ENCODE peak calls at places on chromosomes 3 and 15, in eight cellular contexts. One of them, this sample, is unnamed.

GRCh38 chr15:70587896-70588567 is 175.3 kb downstream of the UACA start:
- DNase-seq in sigmoid colon: no peak
- DNase-seq in GM12878: no peak
- DNase-seq in HepG2: no peak
- DNase-seq in stomach: no peak
- DNase-seq in transverse colon: no peak
- DNase-seq in esophagus muscularis mucosa: no peak
- DNase-seq in endothelial cell of umbilical vein: no peak
- DNase-seq in this sample: no peak

GRCh38 chr15:49718234-49718633 is 97.4 kb downstream of the DTWD1 start:
- DNase-seq in HepG2: no peak
- DNase-seq in stomach: no peak
- DNase-seq in transverse colon: no peak
- DNase-seq in sigmoid colon: no peak
- DNase-seq in esophagus muscularis mucosa: no peak
- DNase-seq in GM12878: no peak
- DNase-seq in endothelial cell of umbilical vein: no peak
- DNase-seq in this sample: no peak

GRCh38 chr3:157695586-157695985 is 192.4 kb upstream of the VEPH1 start:
- DNase-seq in stomach: no peak
- DNase-seq in endothelial cell of umbilical vein: no peak
- DNase-seq in GM12878: no peak
- DNase-seq in esophagus muscularis mucosa: no peak
- DNase-seq in transverse colon: no peak
- DNase-seq in HepG2: no peak
- DNase-seq in sigmoid colon: no peak
- DNase-seq in this sample: no peak

GRCh38 chr3:73855792-73856191 is 231.1 kb upstream of the PDZRN3 start:
- DNase-seq in HepG2: no peak
- DNase-seq in transverse colon: no peak
- DNase-seq in sigmoid colon: no peak
- DNase-seq in endothelial cell of umbilical vein: no peak
- DNase-seq in stomach: no peak
- DNase-seq in GM12878: no peak
- DNase-seq in esophagus muscularis mucosa: no peak
- DNase-seq in this sample: no peak

GRCh38 chr15:99291643-99292042 is 40.4 kb downstream of the LRRC28 start:
- DNase-seq in transverse colon: no peak
- DNase-seq in sigmoid colon: no peak
- DNase-seq in HepG2: no peak
- DNase-seq in stomach: no peak
- DNase-seq in esophagus muscularis mucosa: no peak
- DNase-seq in GM12878: no peak
- DNase-seq in endothelial cell of umbilical vein: no peak
- DNase-seq in this sample: no peak

GRCh38 chr3:127666684-127667083 is 6.1 kb upstream of the ABTB1 start:
- DNase-seq in esophagus muscularis mucosa: no peak
- DNase-seq in GM12878: no peak
- DNase-seq in endothelial cell of umbilical vein: no peak
- DNase-seq in stomach: no peak
- DNase-seq in sigmoid colon: no peak
- DNase-seq in HepG2: no peak
- DNase-seq in transverse colon: no peak
- DNase-seq in this sample: no peak

GRCh38 chr3:122577409-122578028 is at the start of gene PARP15:
- DNase-seq in stomach: no peak
- DNase-seq in GM12878: no peak
- DNase-seq in endothelial cell of umbilical vein: peak
- DNase-seq in transverse colon: peak
- DNase-seq in esophagus muscularis mucosa: no peak
- DNase-seq in HepG2: no peak
- DNase-seq in sigmoid colon: no peak
- DNase-seq in this sample: peak

GRCh38 chr3:123281929-123282328 is 80.2 kb downstream of the SEC22A start:
- DNase-seq in transverse colon: no peak
- DNase-seq in GM12878: no peak
- DNase-seq in HepG2: no peak
- DNase-seq in stomach: no peak
- DNase-seq in endothelial cell of umbilical vein: no peak
- DNase-seq in esophagus muscularis mucosa: peak
- DNase-seq in sigmoid colon: peak
- DNase-seq in this sample: no peak

GRCh38 chr3:8733332-8734094 is at the start of gene CAV3:
- DNase-seq in sigmoid colon: no peak
- DNase-seq in endothelial cell of umbilical vein: no peak
- DNase-seq in HepG2: no peak
- DNase-seq in GM12878: no peak
- DNase-seq in stomach: no peak
- DNase-seq in esophagus muscularis mucosa: no peak
- DNase-seq in transverse colon: no peak
- DNase-seq in this sample: no peak
- TF ChIP-seq POLR2A in sigmoid colon: no peak
- TF ChIP-seq POLR2A in endothelial cell of umbilical vein: no peak
- TF ChIP-seq POLR2A in HepG2: no peak
- TF ChIP-seq POLR2A in GM12878: no peak
- TF ChIP-seq POLR2A in stomach: no peak
- TF ChIP-seq POLR2A in esophagus muscularis mucosa: peak
- TF ChIP-seq POLR2A in transverse colon: no peak
- TF ChIP-seq POLR2A in this sample: no peak

DNA sequence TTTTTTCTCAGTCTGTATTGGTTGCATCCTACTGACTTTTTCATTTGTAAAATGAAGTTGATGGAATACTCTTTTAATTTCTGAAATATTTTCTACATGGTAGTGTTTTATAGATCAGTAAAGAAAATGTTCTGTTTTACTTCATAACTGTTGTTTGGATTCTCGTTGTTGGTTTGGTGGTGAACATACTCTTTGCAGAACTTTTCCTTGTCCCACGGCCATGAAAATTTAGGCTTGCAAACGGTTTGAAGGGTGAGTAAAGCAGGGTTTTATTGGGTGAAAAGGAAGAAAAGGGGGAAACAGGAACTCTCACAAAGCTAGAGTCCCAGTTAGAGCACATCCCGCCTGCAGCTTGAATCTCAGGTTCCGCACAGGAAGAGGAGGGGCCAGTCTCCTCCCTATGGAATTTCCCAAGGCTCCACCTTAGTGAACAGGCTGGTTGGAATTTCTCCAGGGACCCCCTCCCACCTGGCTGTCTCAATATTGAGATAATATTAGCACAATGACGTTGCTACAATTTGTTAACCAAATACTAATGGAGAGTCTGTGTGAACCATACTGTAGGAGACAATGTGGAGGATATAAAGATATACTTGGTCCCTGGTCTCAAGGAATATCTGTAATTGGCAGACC is 5.6 kb downstream of the PDCD6IP start:
- DNase-seq in stomach: no peak
- DNase-seq in transverse colon: no peak
- DNase-seq in sigmoid colon: no peak
- DNase-seq in endothelial cell of umbilical vein: no peak
- DNase-seq in GM12878: no peak
- DNase-seq in esophagus muscularis mucosa: no peak
- DNase-seq in HepG2: peak
- DNase-seq in this sample: no peak
- H3K4me3 ChIP-seq in stomach: no peak
- H3K4me3 ChIP-seq in transverse colon: no peak
- H3K4me3 ChIP-seq in sigmoid colon: no peak
- H3K4me3 ChIP-seq in endothelial cell of umbilical vein: no peak
- H3K4me3 ChIP-seq in GM12878: no peak
- H3K4me3 ChIP-seq in esophagus muscularis mucosa: no peak
- H3K4me3 ChIP-seq in HepG2: no peak
- H3K4me3 ChIP-seq in this sample: no peak

DNA sequence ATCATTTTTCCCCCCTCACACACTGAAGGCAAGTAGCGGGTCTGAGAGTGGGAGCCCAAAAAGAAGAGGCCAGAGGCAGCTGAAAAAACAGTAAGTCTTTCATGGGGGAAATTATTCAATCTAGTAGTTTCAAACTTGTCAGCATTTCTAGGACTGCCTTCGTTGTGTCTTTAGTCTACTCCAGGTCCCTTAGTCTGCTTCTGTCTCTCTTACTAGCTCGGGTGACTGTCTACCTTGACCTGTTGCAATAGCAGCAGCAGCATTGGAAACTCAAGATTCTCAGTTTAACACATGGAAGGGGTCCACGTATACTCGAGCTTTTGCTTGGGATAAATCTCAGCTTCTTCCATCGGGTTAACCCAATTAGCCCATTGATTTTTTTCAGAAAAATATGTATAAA is 28.9 kb downstream of the CHD2 start:
- DNase-seq in HepG2: no peak
- DNase-seq in GM12878: no peak
- DNase-seq in endothelial cell of umbilical vein: no peak
- DNase-seq in transverse colon: no peak
- DNase-seq in esophagus muscularis mucosa: no peak
- DNase-seq in stomach: no peak
- DNase-seq in sigmoid colon: no peak
- DNase-seq in this sample: no peak
- TF ChIP-seq POLR2AphosphoS5 in HepG2: no peak
- TF ChIP-seq POLR2AphosphoS5 in GM12878: no peak
- TF ChIP-seq POLR2AphosphoS5 in endothelial cell of umbilical vein: no peak
- TF ChIP-seq POLR2AphosphoS5 in transverse colon: no peak
- TF ChIP-seq POLR2AphosphoS5 in esophagus muscularis mucosa: no peak
- TF ChIP-seq POLR2AphosphoS5 in stomach: no peak
- TF ChIP-seq POLR2AphosphoS5 in sigmoid colon: no peak
- TF ChIP-seq POLR2AphosphoS5 in this sample: no peak

GRCh38 chr3:48553886-48554845 is 2.4 kb downstream of the PFKFB4 start:
- DNase-seq in esophagus muscularis mucosa: no peak
- DNase-seq in transverse colon: no peak
- DNase-seq in sigmoid colon: no peak
- DNase-seq in endothelial cell of umbilical vein: no peak
- DNase-seq in GM12878: no peak
- DNase-seq in HepG2: no peak
- DNase-seq in stomach: no peak
- DNase-seq in this sample: peak

GRCh38 chr3:48556796-48557626 is at the start of gene PFKFB4:
- DNase-seq in GM12878: peak
- DNase-seq in stomach: peak
- DNase-seq in HepG2: peak
- DNase-seq in esophagus muscularis mucosa: peak
- DNase-seq in endothelial cell of umbilical vein: peak
- DNase-seq in sigmoid colon: peak
- DNase-seq in transverse colon: peak
- DNase-seq in this sample: peak

GRCh38 chr3:48558446-48559134 is 2.0 kb upstream of the PFKFB4 start:
- DNase-seq in stomach: no peak
- DNase-seq in HepG2: no peak
- DNase-seq in transverse colon: peak
- DNase-seq in esophagus muscularis mucosa: no peak
- DNase-seq in GM12878: no peak
- DNase-seq in sigmoid colon: peak
- DNase-seq in endothelial cell of umbilical vein: no peak
- DNase-seq in this sample: peak

GRCh38 chr3:48555231-48555948 is 1.2 kb downstream of the PFKFB4 start:
- DNase-seq in HepG2: no peak
- DNase-seq in GM12878: no peak
- DNase-seq in stomach: no peak
- DNase-seq in sigmoid colon: no peak
- DNase-seq in endothelial cell of umbilical vein: no peak
- DNase-seq in transverse colon: no peak
- DNase-seq in esophagus muscularis mucosa: no peak
- DNase-seq in this sample: peak

GRCh38 chr3:48555949-48556795 is 431 bp downstream of the PFKFB4 start:
- DNase-seq in esophagus muscularis mucosa: no peak
- DNase-seq in endothelial cell of umbilical vein: no peak
- DNase-seq in sigmoid colon: no peak
- DNase-seq in transverse colon: no peak
- DNase-seq in GM12878: no peak
- DNase-seq in HepG2: no peak
- DNase-seq in stomach: no peak
- DNase-seq in this sample: no peak
- TF ChIP-seq POLR2A in esophagus muscularis mucosa: no peak
- TF ChIP-seq POLR2A in endothelial cell of umbilical vein: peak
- TF ChIP-seq POLR2A in sigmoid colon: no peak
- TF ChIP-seq POLR2A in transverse colon: peak
- TF ChIP-seq POLR2A in GM12878: no peak
- TF ChIP-seq POLR2A in HepG2: peak
- TF ChIP-seq POLR2A in stomach: no peak
- TF ChIP-seq POLR2A in this sample: no peak

DNA sequence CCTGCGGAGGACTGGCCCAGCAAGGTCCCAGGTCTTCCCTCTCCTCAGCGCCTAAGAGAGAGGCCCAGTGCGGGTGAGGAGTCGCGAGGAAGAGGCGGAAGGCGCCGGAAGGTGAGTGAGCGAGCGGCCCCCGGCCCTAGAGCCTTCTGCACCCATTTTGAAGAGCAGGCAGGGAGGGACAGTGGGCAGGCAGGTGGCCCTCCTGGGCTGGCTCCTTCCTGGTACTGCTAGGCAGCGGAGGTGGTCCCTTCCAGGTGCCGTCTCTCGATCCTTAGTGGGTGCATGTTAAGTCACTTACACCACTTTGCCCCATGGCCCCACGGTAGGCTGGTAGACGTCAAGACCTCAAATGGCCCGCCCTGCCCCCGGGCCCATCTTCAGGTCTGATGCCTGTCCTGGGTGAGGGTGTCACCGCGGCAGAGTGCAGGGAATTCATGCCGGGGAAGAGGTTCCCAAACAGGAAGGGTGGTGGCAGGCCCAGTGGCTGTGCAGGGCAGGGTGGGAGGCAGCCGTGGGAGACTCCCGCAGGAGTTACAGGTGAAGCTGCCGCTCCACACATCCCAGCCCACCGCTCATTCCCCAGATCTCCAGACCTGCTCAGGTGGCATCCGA is 14.4 kb downstream of the PAK6 start:
- DNase-seq in transverse colon: no peak
- DNase-seq in HepG2: no peak
- DNase-seq in endothelial cell of umbilical vein: no peak
- DNase-seq in esophagus muscularis mucosa: no peak
- DNase-seq in GM12878: no peak
- DNase-seq in stomach: no peak
- DNase-seq in sigmoid colon: no peak
- DNase-seq in this sample: no peak
- H3K4me3 ChIP-seq in transverse colon: peak
- H3K4me3 ChIP-seq in HepG2: peak
- H3K4me3 ChIP-seq in endothelial cell of umbilical vein: no peak
- H3K4me3 ChIP-seq in esophagus muscularis mucosa: peak
- H3K4me3 ChIP-seq in GM12878: peak
- H3K4me3 ChIP-seq in stomach: peak
- H3K4me3 ChIP-seq in sigmoid colon: peak
- H3K4me3 ChIP-seq in this sample: peak